ENCODE peak calls at places on chromosomes 13 and 19, in four cellular contexts. S, B, Y and P are unnamed samples.

GRCh38 chr13:45768668-45769067 is 66.5 kb downstream of the CBY2 start:
- DNase-seq in S (no peak), B (no peak), Y (no peak), P (no peak)

GRCh38 chr19:51018745-51019543 is 565 bp downstream of the KLK10 start:
- DNase-seq in S (peak), B (no peak), Y (no peak), P (no peak)

GRCh38 chr19:6587093-6587820 is 3.7 kb downstream of the CD70 start:
- DNase-seq in S (no peak), B (no peak), Y (no peak), P (peak)

GRCh38 chr13:75050419-75051066 is 431.4 kb downstream of the TBC1D4 start:
- DNase-seq in S (no peak), B (no peak), Y (no peak), P (no peak)

GRCh38 chr19:54343868-54344267 is 4.9 kb upstream of the LILRA4 start:
- DNase-seq in S (no peak), B (no peak), Y (no peak), P (no peak)

GRCh38 chr13:76845367-76845766 is 40.8 kb downstream of the KCTD12 start:
- DNase-seq in S (no peak), B (no peak), Y (no peak), P (no peak)

GRCh38 chr13:101520672-101521071 is 68.2 kb downstream of the ITGBL1 start:
- DNase-seq in S (no peak), B (no peak), Y (no peak), P (no peak)

GRCh38 chr13:46278474-46278873 is 66.7 kb downstream of the LRRC63 start:
- DNase-seq in S (no peak), B (no peak), Y (no peak), P (no peak)

GRCh38 chr13:77563110-77563509 is 27.6 kb downstream of the SCEL start:
- DNase-seq in S (no peak), B (no peak), Y (no peak), P (no peak)

GRCh38 chr13:99572131-99572530 is 70.9 kb downstream of the TM9SF2 start:
- DNase-seq in S (no peak), B (no peak), Y (no peak), P (no peak)

GRCh38 chr19:11264452-11265176 is 2.3 kb upstream of the DOCK6 start:
- DNase-seq in S (peak), B (no peak), Y (no peak), P (no peak)

GRCh38 chr13:104327217-104327616 is 1261.0 kb upstream of the SLC10A2 start:
- DNase-seq in S (no peak), B (no peak), Y (no peak), P (no peak)

GRCh38 chr13:113539822-113540221 is 44.7 kb upstream of the TFDP1 start:
- DNase-seq in S (no peak), B (no peak), Y (no peak), P (no peak)

GRCh38 chr19:5107432-5108122 is 138.7 kb downstream of the KDM4B start:
- DNase-seq in S (no peak), B (no peak), Y (no peak), P (no peak)

GRCh38 chr19:10836478-10837325 is 690 bp upstream of the TMED1 start:
- DNase-seq in S (peak), B (peak), Y (peak), P (peak)

GRCh38 chr19:8456064-8456463 is 11.3 kb downstream of the HNRNPM start:
- DNase-seq in S (no peak), B (no peak), Y (no peak), P (no peak)

GRCh38 chr13:107208889-107209288 is 641.0 kb upstream of the ARGLU1 start:
- DNase-seq in S (no peak), B (no peak), Y (no peak), P (no peak)

GRCh38 chr13:21116141-21116540 is 54.8 kb upstream of the LATS2 start:
- DNase-seq in S (no peak), B (no peak), Y (no peak), P (no peak)

GRCh38 chr19:47720669-47721068 is 7.4 kb downstream of the EHD2 start:
- DNase-seq in S (no peak), B (no peak), Y (no peak), P (no peak)

GRCh38 chr19:47726467-47726866 is 13.2 kb downstream of the EHD2 start:
- DNase-seq in S (no peak), B (no peak), Y (no peak), P (no peak)

GRCh38 chr19:47725759-47726401 is 12.7 kb downstream of the EHD2 start:
- DNase-seq in S (no peak), B (no peak), Y (no peak), P (no peak)

GRCh38 chr19:47719047-47719885 is 6.0 kb downstream of the EHD2 start:
- DNase-seq in S (peak), B (no peak), Y (no peak), P (no peak)

DNA sequence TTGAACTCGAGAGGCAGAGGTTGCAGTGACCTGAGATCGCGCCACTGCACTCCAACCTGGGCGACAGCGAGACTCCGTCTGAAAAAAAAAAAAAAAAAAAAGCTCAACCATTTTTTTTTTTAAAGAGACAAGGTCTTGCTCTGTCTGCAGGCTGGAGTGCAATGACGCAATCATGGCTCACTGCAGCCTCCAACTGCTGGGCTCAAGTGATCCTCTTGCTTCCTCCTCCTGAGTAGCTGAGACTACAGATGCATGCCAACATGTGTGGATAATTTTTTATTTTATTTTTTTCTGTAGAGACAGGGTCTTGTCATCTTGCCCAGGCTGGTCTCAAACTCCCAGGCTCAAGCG is 10.3 kb downstream of the EHD2 start:
- DNase-seq in S (peak), B (no peak), Y (no peak), P (no peak)
- TF ChIP-seq POLR2AphosphoS5 in S (peak), B (no peak), Y (no peak), P (no peak)

DNA sequence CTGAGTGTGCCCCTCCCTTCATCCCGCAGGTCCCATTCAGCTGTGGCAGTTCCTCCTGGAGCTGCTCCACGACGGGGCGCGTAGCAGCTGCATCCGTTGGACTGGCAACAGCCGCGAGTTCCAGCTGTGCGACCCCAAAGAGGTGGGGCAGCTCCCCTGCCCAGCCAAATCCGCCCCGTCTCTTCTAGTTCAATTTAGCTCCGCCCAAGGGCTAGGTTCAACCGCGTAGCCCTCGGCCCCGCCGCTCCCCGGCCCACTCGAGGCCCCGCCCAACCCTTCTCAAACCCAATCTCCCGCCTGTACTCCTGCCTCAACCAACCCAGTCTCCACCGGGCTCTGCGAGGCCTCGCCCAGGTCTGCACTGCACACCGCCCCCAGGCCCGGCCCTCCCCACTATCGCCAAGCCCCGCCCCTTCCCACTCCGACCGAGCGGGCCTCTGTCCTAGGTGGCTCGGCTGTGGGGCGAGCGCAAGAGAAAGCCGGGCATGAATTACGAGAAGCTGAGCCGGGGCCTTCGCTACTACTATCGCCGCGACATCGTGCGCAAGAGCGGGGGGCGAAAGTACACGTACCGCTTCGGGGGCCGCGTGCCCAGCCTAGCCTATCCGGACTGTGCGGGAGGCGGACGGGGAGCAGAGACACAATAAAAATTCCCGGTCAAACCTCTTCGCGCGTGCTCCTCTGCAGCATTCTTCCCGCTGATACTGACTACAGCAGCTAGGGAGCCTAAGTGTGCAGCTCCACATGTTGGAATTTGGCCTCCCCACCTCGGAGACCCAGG is 2.9 kb downstream of the ETV2 start:
- DNase-seq in S (peak), B (peak), Y (peak), P (peak)
- TF ChIP-seq POLR2AphosphoS5 in S (peak), B (peak), Y (no peak), P (no peak)

GRCh38 chr13:40599722-40600121 is 66.7 kb downstream of the FOXO1 start:
- DNase-seq in S (no peak), B (no peak), Y (no peak), P (no peak)
- TF ChIP-seq POLR2AphosphoS5 in S (no peak), B (no peak), Y (no peak), P (no peak)

GRCh38 chr19:1210227-1210538 is 4.6 kb downstream of the STK11 start:
- DNase-seq in S (no peak), B (no peak), Y (no peak), P (no peak)

GRCh38 chr19:1199531-1199930 is 6.0 kb upstream of the STK11 start:
- DNase-seq in S (no peak), B (no peak), Y (no peak), P (no peak)

GRCh38 chr19:1206063-1206732 is 620 bp downstream of the STK11 start:
- DNase-seq in S (no peak), B (no peak), Y (no peak), P (no peak)

GRCh38 chr19:1206733-1207301 is 1.2 kb downstream of the STK11 start:
- DNase-seq in S (no peak), B (no peak), Y (peak), P (no peak)

DNA sequence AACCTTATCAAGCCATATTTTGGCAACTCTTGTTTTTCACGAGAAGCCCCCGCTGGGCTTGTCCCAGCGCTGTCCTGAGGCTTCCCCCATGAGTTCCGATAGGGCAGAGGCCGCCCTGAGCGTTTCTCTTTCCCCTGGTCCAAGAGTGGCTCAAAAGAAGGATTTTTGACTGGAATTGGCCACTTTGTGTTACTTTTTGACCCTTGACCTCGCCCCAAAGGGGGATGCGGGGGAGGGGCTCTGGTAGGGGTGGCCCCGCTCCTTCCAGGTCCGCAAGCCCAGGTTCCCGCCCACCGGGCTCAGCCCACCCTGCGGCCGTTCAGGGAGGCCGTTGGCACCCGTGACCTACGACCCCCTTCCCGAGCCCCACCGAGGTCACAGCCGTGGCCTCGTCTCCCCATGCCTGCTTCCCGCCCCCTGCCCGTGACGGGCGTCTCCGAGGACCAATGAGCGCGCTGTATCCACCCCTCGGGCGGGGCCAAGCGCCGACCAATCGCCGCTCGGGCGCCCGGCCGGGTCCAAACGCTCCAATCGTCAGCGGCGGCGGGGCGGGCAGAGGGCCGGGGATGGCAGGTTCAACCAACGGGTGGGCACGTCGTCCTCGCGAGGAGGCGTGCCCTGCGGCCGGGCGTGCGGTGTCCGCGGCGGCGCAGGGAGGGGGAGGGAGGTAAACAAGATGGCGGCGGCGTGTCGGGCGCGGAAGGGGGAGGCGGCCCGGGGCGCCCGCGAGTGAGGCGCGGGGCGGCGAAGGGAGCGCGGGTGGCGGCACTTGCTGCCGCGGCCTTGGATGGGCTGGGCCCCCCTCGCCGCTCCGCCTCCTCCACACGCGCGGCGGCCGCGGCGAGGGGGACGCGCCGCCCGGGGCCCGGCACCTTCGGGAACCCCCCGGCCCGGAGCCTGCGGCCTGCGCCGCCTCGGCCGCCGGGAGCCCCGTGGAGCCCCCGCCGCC is at the start of gene STK11:
- DNase-seq in S (peak), B (peak), Y (peak), P (peak)
- TF ChIP-seq POLR2AphosphoS5 in S (peak), B (peak), Y (no peak), P (no peak)

DNA sequence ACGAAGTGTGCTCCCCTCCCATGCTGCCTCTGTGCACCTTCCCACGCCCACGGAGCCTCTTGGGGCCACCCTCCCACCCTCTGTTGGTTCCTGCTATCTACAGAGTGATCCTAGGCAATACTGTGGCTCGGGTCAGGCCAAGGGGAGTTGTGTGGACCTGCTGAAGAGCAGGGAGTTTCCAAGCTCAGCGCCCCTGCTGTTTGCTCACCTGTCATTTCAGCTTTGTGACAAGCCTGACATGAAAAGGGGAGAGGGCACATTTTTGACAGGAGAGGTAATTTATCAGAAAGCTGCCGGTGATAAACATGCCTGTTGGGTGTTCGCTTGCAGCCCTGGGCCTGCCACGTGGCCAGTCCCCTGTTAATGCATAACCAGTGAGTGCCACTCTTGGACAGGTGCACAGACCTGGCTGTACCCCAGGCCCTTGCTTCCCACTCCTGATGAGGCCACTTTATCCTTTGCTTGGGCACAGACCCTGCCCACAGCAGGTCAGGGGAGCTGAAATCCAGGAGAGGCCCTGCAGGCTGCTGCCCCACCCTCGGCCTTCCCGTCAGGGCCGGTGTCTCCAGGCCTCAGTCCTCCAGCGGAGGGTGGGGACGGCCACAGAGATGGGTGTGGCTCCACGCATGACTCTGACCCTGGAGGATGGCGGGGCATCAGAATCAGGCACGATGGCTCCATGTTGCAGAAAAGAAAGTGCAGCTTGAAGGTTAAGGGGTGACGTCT is 201.5 kb upstream of the GPR12 start:
- DNase-seq in S (peak), B (no peak), Y (no peak), P (no peak)
- TF ChIP-seq POLR2AphosphoS5 in S (no peak), B (no peak), Y (no peak), P (no peak)

DNA sequence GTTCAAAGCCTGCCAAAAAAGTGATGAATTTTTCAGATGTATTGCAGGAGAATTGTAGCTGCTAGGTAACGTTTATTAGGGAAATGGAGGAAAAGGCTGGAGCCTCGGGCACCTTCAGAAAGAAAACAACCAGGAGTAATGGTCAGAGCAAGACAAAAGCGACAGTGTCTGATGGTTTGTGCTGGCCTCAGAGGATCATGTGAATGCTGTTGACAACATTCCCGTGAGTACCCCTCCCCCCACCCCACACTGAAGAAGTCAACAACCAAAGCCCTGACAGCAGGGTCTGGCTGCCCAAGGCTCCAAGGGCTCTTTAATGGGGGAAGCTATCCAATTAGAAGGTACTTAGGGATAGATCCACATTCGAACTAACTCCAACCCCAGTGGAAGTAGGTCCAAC is 95.4 kb downstream of the OXGR1 start:
- DNase-seq in S (no peak), B (no peak), Y (no peak), P (no peak)
- TF ChIP-seq POLR2AphosphoS5 in S (no peak), B (no peak), Y (no peak), P (no peak)

GRCh38 chr19:29446331-29446730 is 79.5 kb upstream of the VSTM2B start:
- DNase-seq in S (no peak), B (no peak), Y (no peak), P (no peak)
- TF ChIP-seq POLR2AphosphoS5 in S (no peak), B (no peak), Y (no peak), P (no peak)